ENCODE peak calls at places on chromosomes 1 and 21, in six cellular contexts. One of them, this sample, is unnamed.
A peak's percentile ranks its signal among the peaks of the same experiment; 100 is the strongest.

GRCh38 chr1:115706774-115707425 is 61.6 kb downstream of the CASQ2 start:
- DNase-seq in MM.1S: peak; percentile 8
- DNase-seq in neural progenitor cell: peak; percentile 83
- DNase-seq in GM23338: peak; percentile 87
- DNase-seq in PC-9: no peak
- DNase-seq in PC-3: peak; percentile 71
- DNase-seq in this sample: peak; percentile 61

GRCh38 chr1:232950197-232950918 is at the start of gene NTPCR:
- DNase-seq in MM.1S: peak; percentile 98
- DNase-seq in neural progenitor cell: peak; percentile 98
- DNase-seq in GM23338: peak; percentile 97
- DNase-seq in PC-9: peak; percentile 93
- DNase-seq in PC-3: peak; percentile 98
- DNase-seq in this sample: peak; percentile 98

GRCh38 chr1:29414091-29414490 is 177.8 kb downstream of the PTPRU start:
- DNase-seq in MM.1S: no peak
- DNase-seq in neural progenitor cell: no peak
- DNase-seq in GM23338: no peak
- DNase-seq in PC-9: no peak
- DNase-seq in PC-3: no peak
- DNase-seq in this sample: no peak

GRCh38 chr1:60947367-60947766 is 135.0 kb upstream of the NFIA start:
- DNase-seq in MM.1S: no peak
- DNase-seq in neural progenitor cell: no peak
- DNase-seq in GM23338: no peak
- DNase-seq in PC-9: no peak
- DNase-seq in PC-3: peak; percentile 62
- DNase-seq in this sample: no peak

GRCh38 chr1:161676441-161676840 is 13.5 kb downstream of the FCGR2B start:
- DNase-seq in MM.1S: no peak
- DNase-seq in neural progenitor cell: no peak
- DNase-seq in GM23338: no peak
- DNase-seq in PC-9: no peak
- DNase-seq in PC-3: no peak
- DNase-seq in this sample: no peak

GRCh38 chr1:201810466-201811216 is 18.3 kb upstream of the IPO9 start:
- DNase-seq in MM.1S: no peak
- DNase-seq in neural progenitor cell: no peak
- DNase-seq in GM23338: no peak
- DNase-seq in PC-9: no peak
- DNase-seq in PC-3: no peak
- DNase-seq in this sample: no peak

GRCh38 chr1:235330918-235331285 is 2.5 kb downstream of the GGPS1 start:
- DNase-seq in MM.1S: no peak
- DNase-seq in neural progenitor cell: no peak
- DNase-seq in GM23338: no peak
- DNase-seq in PC-9: no peak
- DNase-seq in PC-3: no peak
- DNase-seq in this sample: no peak

GRCh38 chr21:21165063-21165645 is 166.9 kb downstream of the NCAM2 start:
- DNase-seq in MM.1S: no peak
- DNase-seq in neural progenitor cell: no peak
- DNase-seq in GM23338: no peak
- DNase-seq in PC-9: no peak
- DNase-seq in PC-3: no peak
- DNase-seq in this sample: peak; percentile 94

GRCh38 chr1:206690516-206690915 is 5.8 kb downstream of the MAPKAPK2 start:
- DNase-seq in MM.1S: no peak
- DNase-seq in neural progenitor cell: no peak
- DNase-seq in GM23338: no peak
- DNase-seq in PC-9: no peak
- DNase-seq in PC-3: no peak
- DNase-seq in this sample: no peak

GRCh38 chr1:147753084-147753483 is 7.3 kb downstream of the GJA5 start:
- DNase-seq in MM.1S: no peak
- DNase-seq in neural progenitor cell: no peak
- DNase-seq in GM23338: no peak
- DNase-seq in PC-9: no peak
- DNase-seq in PC-3: no peak
- DNase-seq in this sample: no peak

GRCh38 chr21:33951276-33952178 is 35.9 kb upstream of the ATP5PO start:
- DNase-seq in MM.1S: no peak
- DNase-seq in neural progenitor cell: no peak
- DNase-seq in GM23338: no peak
- DNase-seq in PC-9: no peak
- DNase-seq in PC-3: no peak
- DNase-seq in this sample: peak; percentile 53

GRCh38 chr1:219081943-219082925 is 91.4 kb upstream of the LYPLAL1 start:
- DNase-seq in MM.1S: peak; percentile 31
- DNase-seq in neural progenitor cell: no peak
- DNase-seq in GM23338: no peak
- DNase-seq in PC-9: no peak
- DNase-seq in PC-3: no peak
- DNase-seq in this sample: no peak

GRCh38 chr1:168801032-168801745 is 72.2 kb upstream of the DPT start:
- DNase-seq in MM.1S: no peak
- DNase-seq in neural progenitor cell: peak; percentile 26
- DNase-seq in GM23338: no peak
- DNase-seq in PC-9: no peak
- DNase-seq in PC-3: peak; percentile 66
- DNase-seq in this sample: no peak

GRCh38 chr1:8104278-8105236 is 78.4 kb upstream of the ERRFI1 start:
- DNase-seq in MM.1S: no peak
- DNase-seq in neural progenitor cell: no peak
- DNase-seq in GM23338: no peak
- DNase-seq in PC-9: no peak
- DNase-seq in PC-3: no peak
- DNase-seq in this sample: no peak

GRCh38 chr1:228219245-228219961 is 11.6 kb downstream of the OBSCN start:
- DNase-seq in MM.1S: no peak
- DNase-seq in neural progenitor cell: no peak
- DNase-seq in GM23338: no peak
- DNase-seq in PC-9: no peak
- DNase-seq in PC-3: no peak
- DNase-seq in this sample: no peak

DNA sequence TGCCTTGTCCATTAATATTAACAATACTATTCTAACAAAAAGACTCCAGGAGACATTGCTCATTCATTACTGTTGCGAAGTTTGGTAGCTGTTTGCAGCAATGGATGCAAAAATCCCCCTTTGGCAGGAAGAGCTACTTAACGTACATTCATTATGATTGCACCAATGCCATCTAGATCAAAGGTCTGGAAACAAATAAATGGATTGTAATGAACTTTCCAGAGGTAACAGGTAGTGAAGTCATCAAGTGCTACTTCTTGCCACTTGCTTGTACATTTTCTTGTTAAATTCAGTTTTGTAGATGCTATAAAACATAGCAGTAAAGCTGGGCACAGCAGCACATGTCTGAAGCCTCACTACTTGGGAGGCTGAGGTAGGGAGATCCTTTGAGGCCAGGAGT is 93.9 kb downstream of the DDAH1 start:
- DNase-seq in MM.1S: no peak
- DNase-seq in neural progenitor cell: no peak
- DNase-seq in GM23338: no peak
- DNase-seq in PC-9: no peak
- DNase-seq in PC-3: peak; percentile 33
- DNase-seq in this sample: no peak
- TF ChIP-seq EZH2 in MM.1S: no peak
- TF ChIP-seq EZH2 in neural progenitor cell: no peak
- TF ChIP-seq EZH2 in GM23338: no peak
- TF ChIP-seq EZH2 in PC-9: no peak
- TF ChIP-seq EZH2 in PC-3: no peak
- TF ChIP-seq EZH2 in this sample: no peak

GRCh38 chr1:170739803-170740202 is 75.9 kb downstream of the PRRX1 start:
- DNase-seq in MM.1S: no peak
- DNase-seq in neural progenitor cell: no peak
- DNase-seq in GM23338: no peak
- DNase-seq in PC-9: no peak
- DNase-seq in PC-3: no peak
- DNase-seq in this sample: no peak

GRCh38 chr1:170742600-170742999 is 78.7 kb downstream of the PRRX1 start:
- DNase-seq in MM.1S: no peak
- DNase-seq in neural progenitor cell: no peak
- DNase-seq in GM23338: no peak
- DNase-seq in PC-9: no peak
- DNase-seq in PC-3: no peak
- DNase-seq in this sample: no peak

GRCh38 chr1:170743083-170743482 is 79.2 kb downstream of the PRRX1 start:
- DNase-seq in MM.1S: no peak
- DNase-seq in neural progenitor cell: no peak
- DNase-seq in GM23338: no peak
- DNase-seq in PC-9: no peak
- DNase-seq in PC-3: no peak
- DNase-seq in this sample: no peak

DNA sequence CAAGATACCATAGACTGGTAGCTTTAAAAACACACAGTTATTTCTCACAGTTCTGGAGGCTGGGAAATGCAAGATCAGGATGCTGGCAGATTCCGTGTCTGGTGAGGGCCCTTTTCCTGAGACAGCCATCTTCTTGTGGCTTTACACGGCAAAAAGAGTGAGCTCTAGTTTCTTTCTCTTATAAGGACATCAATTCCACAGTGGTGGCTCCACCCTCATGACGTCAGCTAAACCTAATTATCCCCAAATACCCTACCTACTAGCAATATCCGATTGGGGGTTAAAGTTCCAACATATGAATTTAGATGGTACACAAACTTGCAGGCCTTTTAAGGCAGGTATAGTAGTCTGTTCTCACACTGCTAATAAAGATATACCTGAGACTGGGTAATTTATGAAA is 77.7 kb downstream of the PRRX1 start:
- DNase-seq in MM.1S: no peak
- DNase-seq in neural progenitor cell: no peak
- DNase-seq in GM23338: no peak
- DNase-seq in PC-9: no peak
- DNase-seq in PC-3: no peak
- DNase-seq in this sample: no peak
- H3F3A ChIP-seq in MM.1S: no peaks in the 10 kb centered on the region
- H3F3A ChIP-seq in neural progenitor cell: no peaks in the 10 kb centered on the region
- H3F3A ChIP-seq in GM23338: no peaks in the 10 kb centered on the region
- H3F3A ChIP-seq in PC-9: no peaks in the 10 kb centered on the region
- H3F3A ChIP-seq in PC-3: no peaks in the 10 kb centered on the region
- H3F3A ChIP-seq in this sample: peaks cover 45% of the 10 kb centered on the region

GRCh38 chr1:155079210-155079486 is 511 bp downstream of the EFNA3 start:
- DNase-seq in MM.1S: no peak
- DNase-seq in neural progenitor cell: no peak
- DNase-seq in GM23338: no peak
- DNase-seq in PC-9: no peak
- DNase-seq in PC-3: no peak
- DNase-seq in this sample: no peak

GRCh38 chr1:155081472-155082300 is 3.0 kb downstream of the EFNA3 start:
- DNase-seq in MM.1S: no peak
- DNase-seq in neural progenitor cell: peak; percentile 57
- DNase-seq in GM23338: no peak
- DNase-seq in PC-9: no peak
- DNase-seq in PC-3: peak; percentile 33
- DNase-seq in this sample: peak; percentile 40

GRCh38 chr1:155079487-155080249 is 1.0 kb downstream of the EFNA3 start:
- DNase-seq in MM.1S: no peak
- DNase-seq in neural progenitor cell: peak; percentile 46
- DNase-seq in GM23338: no peak
- DNase-seq in PC-9: no peak
- DNase-seq in PC-3: no peak
- DNase-seq in this sample: no peak

GRCh38 chr1:155082301-155082940 is 3.8 kb downstream of the EFNA3 start:
- DNase-seq in MM.1S: no peak
- DNase-seq in neural progenitor cell: peak; percentile 51
- DNase-seq in GM23338: no peak
- DNase-seq in PC-9: no peak
- DNase-seq in PC-3: no peak
- DNase-seq in this sample: peak; percentile 40

DNA sequence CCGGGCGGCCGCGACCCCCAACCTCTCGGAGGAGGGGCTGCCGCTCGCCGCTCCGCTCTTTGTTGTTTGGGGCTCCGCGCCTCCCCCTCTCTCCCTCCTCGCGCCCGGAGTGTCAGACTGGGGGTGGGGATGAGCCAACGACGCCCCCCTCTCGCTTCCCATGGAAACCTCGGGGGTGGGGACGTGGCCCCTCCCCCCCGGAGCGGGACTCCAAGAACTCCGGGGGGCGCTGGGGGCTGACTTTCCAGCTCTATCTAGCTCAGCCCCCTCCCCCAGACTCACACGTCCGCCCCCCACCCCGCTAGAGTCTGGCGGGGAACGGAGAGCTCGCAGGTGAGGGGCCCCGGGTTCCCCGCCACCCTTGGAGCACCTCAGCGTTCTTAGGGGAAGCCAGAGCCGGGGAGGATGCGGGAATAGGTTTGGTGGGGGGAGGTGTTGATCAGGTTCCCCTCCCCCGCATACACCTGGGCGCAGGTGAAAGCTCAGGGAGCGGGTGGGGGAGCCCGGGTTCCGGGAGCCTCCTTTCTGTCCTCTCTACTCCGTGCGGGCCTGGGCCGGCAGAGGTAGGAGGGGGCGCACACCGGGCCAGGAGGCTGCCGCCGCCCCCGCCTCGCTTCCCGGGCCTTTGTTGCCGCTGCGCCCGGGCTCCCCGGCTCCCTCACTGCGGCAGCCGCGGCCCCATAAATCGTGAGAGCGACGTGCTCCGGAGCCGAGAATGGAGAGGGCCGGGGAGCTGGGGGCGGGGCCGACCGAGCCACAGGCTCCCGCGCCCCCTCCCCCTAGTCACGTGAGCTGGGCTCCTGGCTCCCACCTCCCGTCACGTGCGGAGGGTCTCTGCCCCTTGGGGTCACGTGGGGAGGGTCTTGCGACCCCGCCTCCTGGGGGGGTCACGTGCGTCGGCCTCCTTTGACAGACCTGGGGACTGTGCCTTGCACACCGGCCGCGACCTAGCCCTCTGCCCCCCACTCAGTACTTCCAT is 1.9 kb downstream of the EFNA3 start:
- DNase-seq in MM.1S: peak; percentile 32
- DNase-seq in neural progenitor cell: peak; percentile 95
- DNase-seq in GM23338: peak; percentile 98
- DNase-seq in PC-9: no peak
- DNase-seq in PC-3: peak; percentile 30
- DNase-seq in this sample: peak; percentile 47
- TF ChIP-seq EZH2 in MM.1S: no peak
- TF ChIP-seq EZH2 in neural progenitor cell: no peak
- TF ChIP-seq EZH2 in GM23338: peak; percentile 13
- TF ChIP-seq EZH2 in PC-9: peak; percentile 29
- TF ChIP-seq EZH2 in PC-3: no peak
- TF ChIP-seq EZH2 in this sample: peak; percentile 68

DNA sequence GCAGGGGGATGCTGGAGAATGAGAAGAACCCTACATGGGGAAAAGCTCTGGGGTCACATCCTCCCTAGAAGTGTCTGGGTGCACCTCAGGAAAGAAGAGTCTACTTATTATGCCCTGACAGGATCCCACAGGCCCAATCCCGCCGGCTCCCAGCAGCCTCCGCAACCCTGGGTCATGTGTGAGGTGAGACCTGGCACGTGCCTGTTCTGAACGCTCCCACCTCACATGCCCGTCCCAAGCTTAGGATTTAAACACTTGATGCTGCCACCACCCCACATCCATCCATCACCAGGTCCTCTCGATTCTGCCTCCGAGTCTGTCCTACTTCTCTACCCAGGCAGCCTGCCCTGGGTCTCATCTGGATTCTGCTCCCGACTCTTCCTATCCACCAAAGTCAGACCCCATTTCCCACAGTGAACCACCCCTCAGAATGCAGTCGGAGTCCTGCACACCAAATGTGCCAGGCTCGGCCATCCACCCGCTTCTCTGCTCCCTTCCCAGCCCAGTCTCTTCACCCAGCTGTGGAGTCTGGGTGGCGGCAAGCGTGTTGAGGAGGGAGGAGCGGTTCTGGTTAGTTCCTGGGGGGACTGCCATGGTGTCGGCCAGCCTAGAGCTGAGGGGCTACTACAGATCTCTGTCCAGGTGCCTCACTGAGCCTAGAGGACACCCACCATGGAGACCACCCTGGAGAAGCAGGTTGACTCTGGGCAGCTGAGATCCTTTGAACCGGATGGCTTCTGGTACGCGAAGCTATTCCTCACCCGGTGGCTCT is 23.9 kb downstream of the SLC2A1 start:
- DNase-seq in MM.1S: no peak
- DNase-seq in neural progenitor cell: no peak
- DNase-seq in GM23338: no peak
- DNase-seq in PC-9: no peak
- DNase-seq in PC-3: no peak
- DNase-seq in this sample: no peak
- H3F3A ChIP-seq in MM.1S: peaks cover 5% of the 10 kb centered on the region
- H3F3A ChIP-seq in neural progenitor cell: peaks cover 61% of the 10 kb centered on the region
- H3F3A ChIP-seq in GM23338: peaks cover 38% of the 10 kb centered on the region
- H3F3A ChIP-seq in PC-9: peaks cover 76% of the 10 kb centered on the region
- H3F3A ChIP-seq in PC-3: peaks cover 7% of the 10 kb centered on the region
- H3F3A ChIP-seq in this sample: peaks cover 32% of the 10 kb centered on the region